ENCODE peak calls at places on chromosomes 11 and 22, in seven cellular contexts. P is thyroid gland, M is AG04450, D is foreskin fibroblast, O is RWPE1, V is GM10248, E is mammary epithelial cell. K is an unnamed sample.

GRCh38 chr11:106482920-106483761 is 405.7 kb downstream of the AASDHPPT start:
- DNase-seq in P (no peak), M (peak), D (peak), O (peak), V (no peak), E (peak), K (peak)

GRCh38 chr22:47034905-47035419 is 272.5 kb downstream of the TBC1D22A start:
- DNase-seq in P (no peak), M (no peak), D (no peak), O (no peak), V (no peak), E (no peak), K (no peak)

GRCh38 chr11:47161134-47161854 is 15.4 kb downstream of the ARFGAP2 start:
- DNase-seq in P (peak), M (no peak), D (peak), O (peak), V (peak), E (peak), K (peak)

GRCh38 chr11:105935791-105936190 is 86.2 kb downstream of the MSANTD4 start:
- DNase-seq in P (no peak), M (no peak), D (peak), O (peak), V (no peak), E (peak), K (peak)

GRCh38 chr11:48095779-48096470 is 115.6 kb downstream of the PTPRJ start:
- DNase-seq in P (no peak), M (no peak), D (no peak), O (no peak), V (no peak), E (no peak), K (no peak)

GRCh38 chr11:46112961-46113617 is 8.2 kb downstream of the PHF21A start:
- DNase-seq in P (no peak), M (no peak), D (peak), O (peak), V (peak), E (peak), K (peak)

GRCh38 chr11:57474751-57475115 is 14.4 kb downstream of the RTN4RL2 start:
- DNase-seq in P (no peak), M (no peak), D (no peak), O (no peak), V (no peak), E (no peak), K (no peak)

GRCh38 chr11:57458410-57459111 is 1.8 kb upstream of the RTN4RL2 start:
- DNase-seq in P (peak), M (no peak), D (no peak), O (no peak), V (peak), E (no peak), K (peak)

GRCh38 chr11:103297900-103298299 is 188.7 kb downstream of the DYNC2H1 start:
- DNase-seq in P (no peak), M (no peak), D (no peak), O (no peak), V (no peak), E (no peak), K (no peak)

GRCh38 chr11:70742553-70743291 is 344.4 kb downstream of the CTTN start:
- DNase-seq in P (peak), M (no peak), D (no peak), O (no peak), V (no peak), E (no peak), K (no peak)

GRCh38 chr22:21632237-21632895 is at the start of gene CCDC116:
- DNase-seq in P (no peak), M (no peak), D (no peak), O (no peak), V (no peak), E (no peak), K (no peak)

GRCh38 chr11:66085071-66085470 is 15.0 kb downstream of the PACS1 start:
- DNase-seq in P (no peak), M (no peak), D (no peak), O (no peak), V (no peak), E (no peak), K (no peak)

GRCh38 chr22:44658371-44658953 is 43.5 kb upstream of the PRR5 start:
- DNase-seq in P (peak), M (no peak), D (peak), O (no peak), V (no peak), E (no peak), K (no peak)

GRCh38 chr22:46996595-46997310 is 234.3 kb downstream of the TBC1D22A start:
- DNase-seq in P (peak), M (no peak), D (no peak), O (no peak), V (no peak), E (peak), K (peak)

GRCh38 chr22:47177334-47177815 is 414.9 kb downstream of the TBC1D22A start:
- DNase-seq in P (no peak), M (no peak), D (no peak), O (no peak), V (no peak), E (no peak), K (no peak)

GRCh38 chr11:99068832-99069231 is 48.1 kb downstream of the CNTN5 start:
- DNase-seq in P (no peak), M (no peak), D (no peak), O (no peak), V (no peak), E (peak), K (peak)

GRCh38 chr11:65485820-65486219 is 13.0 kb upstream of the MALAT1 start:
- DNase-seq in P (peak), M (no peak), D (no peak), O (no peak), V (no peak), E (peak), K (no peak)

GRCh38 chr22:22866381-22867111 is 21.1 kb upstream of the IGLL5 start:
- DNase-seq in P (no peak), M (no peak), D (peak), O (no peak), V (no peak), E (no peak), K (no peak)

GRCh38 chr11:126156814-126157213 is 54.6 kb downstream of the RPUSD4 start:
- DNase-seq in P (no peak), M (no peak), D (no peak), O (no peak), V (no peak), E (no peak), K (no peak)

GRCh38 chr11:27282141-27282590 is 80.8 kb downstream of the CCDC34 start:
- DNase-seq in P (peak), M (peak), D (peak), O (no peak), V (no peak), E (no peak), K (peak)

GRCh38 chr11:77819921-77820564 is 479 bp downstream of the RSF1 start:
- DNase-seq in P (peak), M (no peak), D (peak), O (peak), V (peak), E (peak), K (peak)

GRCh38 chr11:1939006-1939626 is 8.0 kb upstream of the MRPL23 start:
- DNase-seq in P (no peak), M (no peak), D (no peak), O (no peak), V (no peak), E (no peak), K (no peak)

GRCh38 chr11:100630898-100631297 is 56.2 kb upstream of the ARHGAP42 start:
- DNase-seq in P (no peak), M (no peak), D (no peak), O (no peak), V (no peak), E (no peak), K (no peak)

GRCh38 chr22:43292633-43293025 is 50.5 kb downstream of the SCUBE1 start:
- DNase-seq in P (no peak), M (no peak), D (no peak), O (no peak), V (no peak), E (no peak), K (no peak)

GRCh38 chr11:96500440-96500839 is 110.6 kb downstream of the JRKL start:
- DNase-seq in P (no peak), M (no peak), D (no peak), O (no peak), V (no peak), E (no peak), K (no peak)

GRCh38 chr11:63826471-63827190 is 12.3 kb upstream of the MARK2 start:
- DNase-seq in P (no peak), M (no peak), D (no peak), O (no peak), V (no peak), E (no peak), K (no peak)

GRCh38 chr11:12523180-12523924 is 146.0 kb downstream of the PARVA start:
- DNase-seq in P (no peak), M (no peak), D (no peak), O (no peak), V (no peak), E (no peak), K (no peak)

GRCh38 chr11:128931661-128932060 is 11.0 kb downstream of the TP53AIP1 start:
- DNase-seq in P (no peak), M (no peak), D (no peak), O (peak), V (no peak), E (peak), K (no peak)

GRCh38 chr11:80155412-80156017 is 714.7 kb upstream of the TENM4 start:
- DNase-seq in P (no peak), M (no peak), D (peak), O (peak), V (peak), E (peak), K (peak)

GRCh38 chr11:71486320-71486719 is 33.3 kb downstream of the NADSYN1 start:
- DNase-seq in P (no peak), M (no peak), D (no peak), O (no peak), V (no peak), E (no peak), K (no peak)

GRCh38 chr11:34068098-34068497 is 16.6 kb downstream of the CAPRIN1 start:
- DNase-seq in P (no peak), M (no peak), D (no peak), O (no peak), V (no peak), E (peak), K (peak)

GRCh38 chr11:112965601-112966125 is 4.4 kb downstream of the NCAM1 start:
- DNase-seq in P (no peak), M (no peak), D (no peak), O (no peak), V (no peak), E (no peak), K (no peak)

GRCh38 chr11:112971200-112971599 is 10.0 kb downstream of the NCAM1 start:
- DNase-seq in P (no peak), M (no peak), D (no peak), O (no peak), V (no peak), E (no peak), K (no peak)

GRCh38 chr11:112963368-112963955 is 2.2 kb downstream of the NCAM1 start:
- DNase-seq in P (peak), M (no peak), D (no peak), O (no peak), V (no peak), E (no peak), K (no peak)

GRCh38 chr11:112968988-112969714 is 7.9 kb downstream of the NCAM1 start:
- DNase-seq in P (no peak), M (no peak), D (peak), O (no peak), V (no peak), E (no peak), K (peak)

GRCh38 chr11:112967082-112967481 is 5.9 kb downstream of the NCAM1 start:
- DNase-seq in P (no peak), M (no peak), D (no peak), O (no peak), V (no peak), E (no peak), K (no peak)
- TF ChIP-seq CTCF in P (no peak), M (no peak), D (no peak), O (no peak), V (no peak), E (no peak), K (no peak)

GRCh38 chr11:121063728-121064127 is 37.3 kb upstream of the TECTA start:
- DNase-seq in P (no peak), M (no peak), D (no peak), O (no peak), V (no peak), E (no peak), K (peak)
- TF ChIP-seq CTCF in P (no peak), M (peak), D (peak), O (no peak), V (no peak), E (peak), K (peak)

GRCh38 chr11:4202749-4203148 is 108.2 kb downstream of the RRM1 start:
- DNase-seq in P (no peak), M (no peak), D (no peak), O (no peak), V (no peak), E (no peak), K (no peak)

DNA sequence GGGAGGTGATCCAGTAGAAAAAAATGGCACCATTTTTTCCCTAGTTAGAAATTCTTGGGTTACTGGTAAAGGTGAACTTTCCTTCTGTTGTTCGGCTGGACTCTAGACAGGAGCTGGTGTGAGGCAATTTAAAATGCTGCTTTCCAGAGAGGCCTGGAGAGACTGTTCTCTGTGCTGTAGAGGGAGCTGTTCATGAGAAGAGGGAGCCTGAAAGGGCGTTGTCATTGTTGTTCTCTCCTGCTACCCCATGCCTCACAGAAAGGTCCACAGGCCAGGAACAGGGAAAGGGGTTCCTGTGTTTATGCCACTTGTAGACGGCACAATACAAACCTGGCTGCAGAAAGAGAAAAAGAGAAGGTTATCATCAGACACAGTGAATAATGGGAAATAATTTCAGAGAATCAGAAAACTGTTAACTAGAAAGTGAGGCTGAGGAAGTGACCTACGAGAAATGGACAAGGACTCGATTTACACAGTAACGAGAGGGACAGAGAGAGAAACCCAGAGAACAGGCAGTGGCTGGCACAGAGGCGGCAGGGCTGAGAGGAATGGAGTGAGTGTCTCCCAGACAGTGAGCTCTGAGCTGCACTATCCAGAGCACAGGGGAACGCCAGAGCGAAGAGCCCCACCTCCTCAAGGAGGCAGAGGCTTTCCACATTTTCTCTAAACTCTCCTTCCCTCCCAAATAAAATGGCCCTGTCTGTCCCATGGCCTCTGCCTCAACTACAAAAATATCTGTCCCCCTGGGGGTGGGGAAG is 109.2 kb downstream of the RRM1 start:
- DNase-seq in P (no peak), M (no peak), D (no peak), O (no peak), V (no peak), E (no peak), K (no peak)
- TF ChIP-seq CTCF in P (no peak), M (peak), D (no peak), O (no peak), V (no peak), E (peak), K (no peak)

GRCh38 chr11:62676698-62677097 is 2.2 kb downstream of the UBXN1 start:
- DNase-seq in P (no peak), M (no peak), D (no peak), O (no peak), V (no peak), E (no peak), K (no peak)
- TF ChIP-seq CTCF in P (no peak), M (no peak), D (no peak), O (no peak), V (no peak), E (no peak), K (no peak)

DNA sequence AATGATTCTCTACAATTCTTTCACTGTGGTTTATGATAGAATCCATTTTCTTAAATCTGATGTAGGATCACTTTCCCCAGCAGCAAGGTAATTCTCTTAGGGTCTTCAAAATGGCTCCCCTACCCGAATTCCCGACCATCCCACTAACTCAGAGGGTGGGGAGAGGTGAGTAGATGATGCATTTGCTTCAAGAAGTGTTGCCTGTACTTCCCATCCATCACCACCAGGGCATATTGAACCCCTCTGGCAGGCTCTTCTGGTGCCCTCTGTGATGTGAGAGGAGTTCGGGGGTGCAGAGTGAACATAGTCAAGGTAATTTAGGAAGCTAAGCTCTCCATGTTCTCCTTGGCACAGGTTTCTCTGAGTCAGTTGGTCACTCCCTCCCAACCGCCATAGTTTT is 52.3 kb downstream of the ZNRF3 start:
- DNase-seq in P (no peak), M (no peak), D (no peak), O (no peak), V (no peak), E (no peak), K (no peak)
- TF ChIP-seq CTCF in P (no peak), M (peak), D (peak), O (no peak), V (no peak), E (peak), K (peak)

GRCh38 chr11:134071766-134072403 is 3.0 kb downstream of the JAM3 start:
- DNase-seq in P (no peak), M (no peak), D (no peak), O (no peak), V (no peak), E (no peak), K (no peak)
- TF ChIP-seq CTCF in P (no peak), M (peak), D (peak), O (no peak), V (no peak), E (no peak), K (no peak)

GRCh38 chr11:117180661-117181585 is 2.4 kb downstream of the SIDT2 start:
- DNase-seq in P (peak), M (no peak), D (peak), O (no peak), V (peak), E (peak), K (peak)
- TF ChIP-seq CTCF in P (no peak), M (peak), D (peak), O (no peak), V (peak), E (peak), K (peak)

K was measured in MCF 10A.